ENCODE peak calls at places on chromosomes 5 and 9, in eight cellular contexts. K, D, Q, P, J, N, L and G are unnamed samples. For H3K36me3 and H3K27me3, the result is how much of the 10 kb centered on the place peaks cover.

GRCh38 chr5:178113141-178113787 is at the start of gene N4BP3:
- DNase-seq in L (no peak), Q (peak), P (peak), N (peak), D (no peak), J (peak), K (peak), G (no peak)

GRCh38 chr5:76746677-76747076 is 30.8 kb downstream of the F2R start:
- DNase-seq in P (no peak), L (no peak), K (no peak), J (no peak), N (no peak), D (no peak), Q (no peak), G (no peak)

GRCh38 chr5:139862313-139862712 is 66.7 kb downstream of the PSD2 start:
- DNase-seq in N (peak), P (peak), Q (no peak), J (no peak), K (no peak), D (no peak), L (no peak), G (no peak)

GRCh38 chr5:154198611-154199230 is 8.2 kb downstream of the GALNT10 start:
- DNase-seq in D (no peak), P (peak), J (no peak), L (no peak), K (no peak), Q (no peak), N (peak), G (no peak)

GRCh38 chr5:24535646-24536045 is 109.1 kb downstream of the CDH10 start:
- DNase-seq in D (no peak), Q (peak), J (no peak), P (no peak), L (no peak), K (no peak), N (no peak), G (no peak)

GRCh38 chr9:85451680-85452079 is 290.1 kb downstream of the AGTPBP1 start:
- DNase-seq in L (no peak), J (no peak), Q (no peak), D (no peak), P (no peak), K (no peak), N (no peak), G (no peak)

GRCh38 chr5:65808261-65808741 is 86.3 kb downstream of the NLN start:
- DNase-seq in L (no peak), K (no peak), P (peak), J (no peak), Q (no peak), N (no peak), D (no peak), G (no peak)

GRCh38 chr5:123429221-123429954 is 6.2 kb upstream of the CEP120 start:
- DNase-seq in Q (no peak), K (no peak), D (no peak), J (no peak), L (no peak), P (no peak), N (no peak), G (no peak)

GRCh38 chr9:4297795-4298254 is 2.0 kb downstream of the GLIS3 start:
- DNase-seq in L (peak), P (peak), N (peak), D (peak), K (peak), Q (peak), J (peak), G (peak)

GRCh38 chr9:136527721-136528710 is 17.8 kb downstream of the NOTCH1 start:
- DNase-seq in Q (peak), D (no peak), P (no peak), L (no peak), N (no peak), K (no peak), J (no peak), G (no peak)

GRCh38 chr9:113254991-113255390 is 20.4 kb downstream of the CDC26 start:
- DNase-seq in L (no peak), J (no peak), D (no peak), Q (no peak), P (no peak), N (no peak), K (no peak), G (no peak)

GRCh38 chr9:113261917-113262671 is 13.3 kb downstream of the CDC26 start:
- DNase-seq in D (no peak), N (peak), L (no peak), K (no peak), Q (no peak), J (no peak), P (no peak), G (no peak)

GRCh38 chr9:113255431-113255830 is 19.9 kb downstream of the CDC26 start:
- DNase-seq in K (no peak), L (no peak), P (no peak), Q (no peak), N (no peak), J (no peak), D (no peak), G (no peak)

GRCh38 chr9:113258282-113258681 is 17.1 kb downstream of the CDC26 start:
- DNase-seq in D (no peak), K (no peak), L (no peak), N (no peak), J (no peak), P (no peak), Q (no peak), G (no peak)

DNA sequence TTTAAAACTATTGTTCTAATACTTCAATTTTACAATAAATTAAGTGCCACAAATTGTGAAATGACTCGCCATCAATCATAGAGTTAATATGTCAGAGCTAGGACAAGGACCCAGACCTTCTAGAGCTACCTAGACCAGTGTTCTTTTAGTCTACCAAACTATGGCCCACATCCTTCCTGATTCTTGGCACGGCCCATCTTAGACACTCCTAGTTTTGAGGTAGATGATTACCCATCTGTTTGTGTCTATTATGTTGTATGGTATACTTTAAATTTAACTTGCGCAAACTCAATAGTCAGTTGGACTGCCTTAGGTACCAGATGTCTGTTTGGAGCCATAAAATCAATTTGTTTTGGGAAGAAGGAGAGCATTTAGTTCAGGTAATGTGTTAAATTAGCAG is 17.5 kb downstream of the CDC26 start:
- DNase-seq in D (no peak), P (no peak), K (no peak), Q (no peak), J (no peak), L (no peak), N (no peak), G (no peak)
- H3K36me3 ChIP-seq in D (under half), P (under half), K (under half), Q (under half), J (under half), L (under half), N (under half), G (under half)

GRCh38 chr5:93575466-93575865 is 5.6 kb downstream of the NR2F1-AS1 start:
- DNase-seq in D (no peak), K (no peak), J (no peak), L (no peak), P (no peak), N (no peak), Q (peak), G (no peak)

GRCh38 chr5:93573627-93573974 is 7.4 kb downstream of the NR2F1-AS1 start:
- DNase-seq in P (no peak), N (no peak), K (no peak), D (no peak), Q (peak), J (no peak), L (no peak), G (no peak)

GRCh38 chr5:93574939-93575241 is 6.1 kb downstream of the NR2F1-AS1 start:
- DNase-seq in P (no peak), N (no peak), J (no peak), L (no peak), Q (peak), K (no peak), D (no peak), G (no peak)

GRCh38 chr5:93572773-93573626 is 8.0 kb downstream of the NR2F1-AS1 start:
- DNase-seq in N (peak), K (no peak), P (peak), L (no peak), D (peak), Q (peak), J (no peak), G (no peak)

GRCh38 chr5:93574041-93574938 is 6.7 kb downstream of the NR2F1-AS1 start:
- DNase-seq in K (no peak), J (no peak), L (no peak), D (no peak), P (no peak), Q (peak), N (no peak), G (no peak)
- H3K27me3 ChIP-seq in K (under half), J (under half), L (under half), D (under half), P (under half), Q (half or more), N (under half), G (under half)

GRCh38 chr9:127941062-127941925 is 3.6 kb upstream of the DPM2 start:
- DNase-seq in Q (no peak), J (no peak), L (no peak), D (no peak), N (no peak), P (no peak), K (no peak), G (no peak)
- H3K36me3 ChIP-seq in Q (under half), J (under half), L (under half), D (under half), N (under half), P (under half), K (under half), G (under half)

GRCh38 chr9:38227061-38227540 is 158.1 kb upstream of the SHB start:
- DNase-seq in J (peak), D (peak), P (peak), Q (peak), N (peak), L (peak), K (peak), G (no peak)

GRCh38 chr9:38227656-38228055 is 158.6 kb upstream of the SHB start:
- DNase-seq in K (no peak), Q (peak), L (no peak), N (no peak), J (no peak), D (no peak), P (peak), G (no peak)

GRCh38 chr9:38229123-38229829 is 160.2 kb upstream of the SHB start:
- DNase-seq in K (no peak), Q (peak), D (no peak), N (no peak), L (no peak), P (no peak), J (no peak), G (no peak)

GRCh38 chr9:38229830-38230155 is 160.8 kb upstream of the SHB start:
- DNase-seq in N (no peak), L (no peak), P (no peak), D (no peak), K (no peak), J (no peak), Q (no peak), G (no peak)

GRCh38 chr9:38228331-38229122 is 159.5 kb upstream of the SHB start:
- DNase-seq in Q (no peak), P (peak), J (no peak), L (no peak), D (no peak), K (no peak), N (no peak), G (no peak)
- H3K27me3 ChIP-seq in Q (under half), P (under half), J (under half), L (under half), D (under half), K (under half), N (under half), G (under half)

GRCh38 chr5:106894964-106895363 is 775.8 kb downstream of the EFNA5 start:
- DNase-seq in Q (no peak), L (no peak), N (peak), D (no peak), K (no peak), J (no peak), P (peak), G (no peak)
- H3K36me3 ChIP-seq in Q (under half), L (under half), N (under half), D (under half), K (under half), J (under half), P (under half), G (under half)